ENCODE peak calls at places on chromosomes 1 and 21, in four cellular contexts. G, C, L and J are unnamed samples.

GRCh38 chr1:50417946-50418599 is 5.2 kb downstream of the DMRTA2 start:
- DNase-seq in G (no peak), C (no peak), L (no peak), J (no peak)

GRCh38 chr21:21096956-21097355 is 98.7 kb downstream of the NCAM2 start:
- DNase-seq in G (no peak), C (no peak), L (no peak), J (no peak)

GRCh38 chr1:3049905-3050304 is 19.1 kb upstream of the PRDM16 start:
- DNase-seq in G (no peak), C (no peak), L (no peak), J (no peak)

GRCh38 chr1:205082431-205082830 is 1.8 kb downstream of the TMEM81 start:
- DNase-seq in G (no peak), C (no peak), L (no peak), J (no peak)

GRCh38 chr1:1927751-1928150 is 8.7 kb upstream of the TMEM52 start:
- DNase-seq in G (no peak), C (no peak), L (no peak), J (no peak)

GRCh38 chr1:150613061-150613920 is 16.1 kb downstream of the ENSA start:
- DNase-seq in G (no peak), C (peak; percentile 39), L (no peak), J (no peak)

GRCh38 chr1:64033667-64034215 is 169.7 kb upstream of the UBE2U start:
- DNase-seq in G (peak; percentile 45), C (no peak), L (no peak), J (no peak)

GRCh38 chr1:197092491-197093023 is 25.5 kb upstream of the F13B start:
- DNase-seq in G (no peak), C (no peak), L (no peak), J (no peak)

GRCh38 chr1:218459878-218460277 is 114.7 kb downstream of the TGFB2 start:
- DNase-seq in G (peak; percentile 44), C (no peak), L (no peak), J (no peak)

GRCh38 chr21:32994305-32994704 is 31.4 kb upstream of the OLIG2 start:
- DNase-seq in G (no peak), C (no peak), L (no peak), J (no peak)

GRCh38 chr1:15405106-15405850 is 4.4 kb upstream of the EFHD2 start:
- DNase-seq in G (no peak), C (no peak), L (no peak), J (no peak)

GRCh38 chr1:219790834-219791615 is 137.3 kb downstream of the SLC30A10 start:
- DNase-seq in G (peak; percentile 50), C (no peak), L (no peak), J (no peak)

GRCh38 chr1:183841550-183841949 is 36.6 kb downstream of the RGL1 start:
- DNase-seq in G (no peak), C (no peak), L (no peak), J (no peak)

GRCh38 chr1:170240409-170240808 is 94.7 kb downstream of the NTMT2 start:
- DNase-seq in G (no peak), C (no peak), L (no peak), J (no peak)

GRCh38 chr1:204507317-204508105 is 8.7 kb upstream of the MDM4 start:
- DNase-seq in G (no peak), C (no peak), L (no peak), J (peak; percentile 21)

GRCh38 chr1:20216574-20216973 is 30.3 kb upstream of the PLA2G2C start:
- DNase-seq in G (no peak), C (no peak), L (no peak), J (no peak)

GRCh38 chr1:29640428-29640785 is 404.1 kb downstream of the PTPRU start:
- DNase-seq in G (no peak), C (no peak), L (no peak), J (no peak)

GRCh38 chr1:229913491-229913890 is 153.5 kb upstream of the GALNT2 start:
- DNase-seq in G (no peak), C (no peak), L (no peak), J (no peak)

GRCh38 chr1:161791889-161792655 is 26.0 kb downstream of the ATF6 start:
- DNase-seq in G (no peak), C (no peak), L (no peak), J (no peak)

GRCh38 chr1:150765229-150765976 is at the start of gene CTSS:
- DNase-seq in G (no peak), C (no peak), L (no peak), J (no peak)

GRCh38 chr1:35883681-35884155 is 709 bp downstream of the AGO1 start:
- DNase-seq in G (no peak), C (peak; percentile 27), L (peak; percentile 9), J (peak; percentile 38)

GRCh38 chr1:55313903-55314302 is 98.7 kb upstream of the USP24 start:
- DNase-seq in G (no peak), C (no peak), L (no peak), J (no peak)

GRCh38 chr1:171715813-171716251 is 26.0 kb downstream of the VAMP4 start:
- DNase-seq in G (no peak), C (no peak), L (no peak), J (no peak)
- H3K27ac ChIP-seq in G (no peak overlapping the region), C (no peak overlapping the region), L (no peak overlapping the region), J (no peak overlapping the region)

DNA sequence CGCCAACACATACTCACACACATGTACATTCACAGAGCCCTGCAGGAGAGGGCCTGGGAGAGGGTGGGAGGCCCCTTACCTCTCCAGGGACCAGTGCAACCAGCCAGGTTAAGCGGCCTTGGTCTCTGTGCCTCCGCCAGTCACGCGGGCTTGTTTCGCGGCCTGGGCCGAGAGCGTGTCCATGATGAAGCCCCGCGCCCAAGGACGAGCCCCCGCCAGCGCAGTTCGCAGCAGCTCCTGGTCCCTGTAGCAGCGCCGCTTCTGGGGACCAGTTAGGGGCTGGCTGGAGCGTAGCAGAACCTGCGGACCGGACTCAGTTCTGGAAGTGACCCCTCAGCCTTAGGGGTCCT is 7.3 kb upstream of the FAM167B start:
- DNase-seq in G (no peak), C (no peak), L (no peak), J (no peak)
- H3K27ac ChIP-seq in G (peak overlapping the region; percentile 21), C (no peak overlapping the region), L (peak overlapping the region; percentile 65), J (peak overlapping the region; percentile 70)

DNA sequence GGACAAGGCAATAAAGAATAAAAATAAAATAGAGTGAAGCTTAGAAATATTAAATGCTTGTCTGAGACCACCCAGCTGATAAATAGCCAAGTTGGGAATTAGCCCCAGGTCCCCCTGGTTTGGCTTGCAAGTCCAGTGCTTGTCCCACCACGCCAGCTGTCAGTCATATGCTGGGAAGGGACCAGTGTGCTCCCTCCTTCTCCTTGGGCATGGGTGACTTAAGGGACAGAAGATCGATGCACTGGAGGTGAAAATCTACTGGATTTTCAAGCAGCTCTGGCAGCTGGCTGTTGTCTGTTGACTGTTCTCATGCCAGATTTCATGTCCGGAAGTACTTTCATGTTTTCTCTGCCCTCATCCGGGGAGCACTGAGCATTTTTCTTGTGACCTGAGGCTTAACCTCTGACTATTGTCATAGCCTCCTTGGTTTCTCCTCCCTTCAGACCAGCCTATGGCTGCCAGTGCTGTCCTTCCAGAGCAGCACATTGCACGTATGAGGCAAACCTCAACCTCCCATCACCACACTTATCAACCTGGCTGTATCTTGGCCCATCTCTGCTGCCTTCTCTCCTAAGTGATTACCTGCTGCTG is 12.4 kb downstream of the LMOD1 start:
- DNase-seq in G (no peak), C (no peak), L (no peak), J (no peak)
- H3K27ac ChIP-seq in G (peak overlapping the region; percentile 34), C (no peak overlapping the region), L (no peak overlapping the region), J (no peak overlapping the region)

GRCh38 chr1:241444836-241445235 is 74.7 kb downstream of the FH start:
- DNase-seq in G (no peak), C (no peak), L (no peak), J (no peak)
- H3K27ac ChIP-seq in G (no peak overlapping the region), C (no peak overlapping the region), L (no peak overlapping the region), J (no peak overlapping the region)

DNA sequence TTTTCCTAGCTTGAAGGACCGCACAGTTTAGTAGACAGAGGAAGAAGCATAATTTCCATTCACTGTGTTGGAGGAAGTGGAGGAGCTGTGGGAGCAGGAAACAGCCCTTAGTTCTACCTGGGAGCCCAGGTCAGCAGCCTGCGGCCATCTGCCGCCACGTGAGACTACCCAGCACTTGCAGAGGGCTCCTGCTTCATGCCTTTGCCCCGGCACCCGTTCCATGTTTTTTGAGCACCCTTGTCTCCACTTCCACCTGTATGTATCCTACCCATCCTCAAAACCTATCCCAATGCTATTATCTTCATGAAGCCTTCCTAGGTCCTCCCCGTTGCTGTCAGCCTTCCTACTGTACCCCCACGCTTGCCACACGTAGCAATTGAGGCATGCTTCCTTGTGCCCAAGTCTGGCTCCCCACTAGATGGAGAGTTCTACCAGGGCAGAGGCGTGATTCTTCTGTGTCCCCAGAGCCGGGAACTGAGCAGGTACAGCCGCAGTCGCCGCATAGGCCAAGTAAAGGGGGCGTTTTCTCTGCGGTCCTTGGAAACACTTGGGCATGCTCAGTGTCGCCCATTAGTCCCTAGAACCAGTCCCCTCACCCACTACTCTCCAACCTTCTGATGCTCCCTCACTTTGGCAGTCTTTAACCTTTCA is 1.9 kb downstream of the SLC6A9 start:
- DNase-seq in G (no peak), C (no peak), L (no peak), J (no peak)
- H3K27ac ChIP-seq in G (peak overlapping the region; percentile 31), C (peak overlapping the region; percentile 51), L (peak overlapping the region; percentile 89), J (peak overlapping the region; percentile 100)

GRCh38 chr1:153970346-153970745 is 2.6 kb downstream of the CREB3L4 start:
- DNase-seq in G (no peak), C (no peak), L (no peak), J (no peak)

GRCh38 chr1:153968400-153968799 is 698 bp downstream of the CREB3L4 start:
- DNase-seq in G (no peak), C (no peak), L (no peak), J (no peak)

GRCh38 chr1:153967109-153967999 is at the start of gene CREB3L4:
- DNase-seq in G (peak; percentile 93), C (peak; percentile 81), L (peak; percentile 79), J (peak; percentile 91)

GRCh38 chr1:153968000-153968363 is 280 bp downstream of the CREB3L4 start:
- DNase-seq in G (no peak), C (no peak), L (no peak), J (no peak)

DNA sequence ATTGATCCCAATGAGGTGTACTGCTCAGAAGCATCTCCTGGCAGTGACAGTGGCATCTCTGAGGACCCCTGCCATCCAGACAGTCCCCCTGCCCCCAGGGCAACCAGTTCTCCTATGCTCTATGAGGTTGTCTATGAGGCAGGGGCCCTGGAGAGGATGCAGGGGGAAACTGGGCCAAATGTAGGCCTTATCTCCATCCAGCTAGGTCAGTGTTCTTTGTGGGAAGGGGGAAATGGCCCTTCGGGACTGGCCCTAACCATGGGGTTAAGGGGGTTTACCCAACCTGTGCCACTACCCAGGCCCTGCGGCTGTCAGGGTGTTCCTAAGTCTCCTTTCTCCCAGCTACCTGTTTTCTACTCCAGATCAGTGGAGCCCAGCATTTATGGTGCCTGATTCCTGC is 1.3 kb downstream of the CREB3L4 start:
- DNase-seq in G (no peak), C (no peak), L (no peak), J (no peak)
- H3K27ac ChIP-seq in G (no peak overlapping the region), C (no peak overlapping the region), L (no peak overlapping the region), J (no peak overlapping the region)